ENCODE peak calls at places on chromosome 1, in five cellular contexts. Q, A, K, G and O are unnamed samples.

GRCh38 chr1:42186172-42186571 is 21.6 kb upstream of the GUCA2A start:
- DNase-seq in Q (peak), A (no peak), K (no peak), G (no peak), O (no peak)

GRCh38 chr1:182855886-182856285 is 16.7 kb downstream of the DHX9 start:
- DNase-seq in Q (no peak), A (no peak), K (no peak), G (no peak), O (no peak)

GRCh38 chr1:159009704-159010361 is at the start of gene IFI16:
- DNase-seq in Q (peak), A (no peak), K (no peak), G (peak), O (peak)

GRCh38 chr1:170578356-170578755 is 46.4 kb downstream of the GORAB start:
- DNase-seq in Q (peak), A (no peak), K (no peak), G (no peak), O (no peak)

GRCh38 chr1:94063379-94063778 is 57.6 kb downstream of the ABCA4 start:
- DNase-seq in Q (peak), A (no peak), K (peak), G (peak), O (peak)

GRCh38 chr1:110208916-110209650 is 1.0 kb upstream of the KCNC4 start:
- DNase-seq in Q (no peak), A (no peak), K (no peak), G (no peak), O (no peak)

GRCh38 chr1:35844826-35845225 is 37.0 kb downstream of the AGO4 start:
- DNase-seq in Q (no peak), A (no peak), K (no peak), G (no peak), O (no peak)

GRCh38 chr1:59666106-59666505 is 148.6 kb upstream of the HOOK1 start:
- DNase-seq in Q (no peak), A (no peak), K (no peak), G (no peak), O (no peak)

GRCh38 chr1:53683986-53684740 is 54.8 kb downstream of the GLIS1 start:
- DNase-seq in Q (no peak), A (no peak), K (no peak), G (no peak), O (no peak)

GRCh38 chr1:207298186-207298585 is 23.3 kb upstream of the CD55 start:
- DNase-seq in Q (no peak), A (no peak), K (no peak), G (no peak), O (no peak)

GRCh38 chr1:55974714-55975441 is 604.5 kb downstream of the PLPP3 start:
- DNase-seq in Q (peak), A (no peak), K (no peak), G (no peak), O (no peak)

GRCh38 chr1:158035976-158036583 is 42.6 kb downstream of the KIRREL1 start:
- DNase-seq in Q (peak), A (no peak), K (peak), G (peak), O (peak)

GRCh38 chr1:209685835-209686234 is 10.6 kb downstream of the G0S2 start:
- DNase-seq in Q (no peak), A (no peak), K (no peak), G (no peak), O (no peak)

GRCh38 chr1:7610936-7611335 is 160.2 kb upstream of the VAMP3 start:
- DNase-seq in Q (no peak), A (no peak), K (no peak), G (no peak), O (no peak)

GRCh38 chr1:211013346-211014240 is 120.4 kb downstream of the KCNH1 start:
- DNase-seq in Q (no peak), A (no peak), K (no peak), G (no peak), O (no peak)

GRCh38 chr1:203621559-203622130 is 5.0 kb upstream of the ATP2B4 start:
- DNase-seq in Q (no peak), A (no peak), K (no peak), G (no peak), O (no peak)

GRCh38 chr1:184866991-184867788 is 107.1 kb downstream of the NIBAN1 start:
- DNase-seq in Q (peak), A (no peak), K (no peak), G (no peak), O (no peak)

GRCh38 chr1:244322791-244323521 is 128.8 kb downstream of the ADSS2 start:
- DNase-seq in Q (peak), A (no peak), K (no peak), G (peak), O (peak)

GRCh38 chr1:241215203-241215602 is 141.8 kb downstream of the RGS7 start:
- DNase-seq in Q (peak), A (no peak), K (no peak), G (no peak), O (no peak)

GRCh38 chr1:59214764-59215208 is 82.1 kb upstream of the FGGY start:
- DNase-seq in Q (no peak), A (peak), K (no peak), G (no peak), O (peak)

GRCh38 chr1:21263052-21263429 is 27.2 kb downstream of the ECE1 start:
- DNase-seq in Q (no peak), A (no peak), K (no peak), G (no peak), O (no peak)

GRCh38 chr1:6464514-6464836 is 1.5 kb downstream of the TNFRSF25 start:
- DNase-seq in Q (no peak), A (no peak), K (no peak), G (peak), O (no peak)

GRCh38 chr1:233904979-233905415 is 521 bp downstream of the SLC35F3 start:
- DNase-seq in Q (no peak), A (peak), K (peak), G (no peak), O (peak)

GRCh38 chr1:32247452-32247851 is 430 bp downstream of the FAM167B start:
- DNase-seq in Q (no peak), A (no peak), K (no peak), G (no peak), O (no peak)

GRCh38 chr1:165717918-165718515 is 19.7 kb upstream of the ALDH9A1 start:
- DNase-seq in Q (peak), A (peak), K (peak), G (peak), O (peak)

GRCh38 chr1:171477804-171478203 is 7.5 kb upstream of the PRRC2C start:
- DNase-seq in Q (no peak), A (no peak), K (no peak), G (no peak), O (no peak)

GRCh38 chr1:111515291-111516007 is 12.0 kb upstream of the ADORA3 start:
- DNase-seq in Q (peak), A (no peak), K (peak), G (peak), O (no peak)